ENCODE peak calls at places on chromosomes 5 and 9, in five cellular contexts. X is activated T-cell treated with anti-CD3 and anti-CD28 coated beads, Interleukin-2, amount 50 U/mL, for 4 hours; M is Right ventricle myocardium superior; F is aorta; G is effector memory CD8-positive, alpha-beta T cell. I is an unnamed sample.

GRCh38 chr5:3324421-3325101 is 271.1 kb upstream of the IRX1 start:
- ATAC-seq in G (no peak), F (no peak), M (peak), X (no peak), I (no peak)

GRCh38 chr9:347667-348292 is 133.1 kb downstream of the DOCK8 start:
- ATAC-seq in M (peak), F (no peak), G (no peak), X (no peak), I (no peak)

GRCh38 chr9:110101531-110102161 is 106.3 kb downstream of the C9orf152 start:
- ATAC-seq in X (no peak), M (peak), F (no peak), G (no peak), I (no peak)

GRCh38 chr9:34714007-34714406 is 4.1 kb upstream of the CCL21 start:
- ATAC-seq in X (no peak), F (no peak), M (no peak), G (no peak), I (no peak)

GRCh38 chr9:111794837-111795556 is at the start of gene SHOC1:
- ATAC-seq in M (no peak), G (no peak), F (no peak), X (no peak), I (no peak)

GRCh38 chr5:10588779-10589447 is 25.0 kb downstream of the ANKRD33B start:
- ATAC-seq in F (no peak), X (no peak), M (peak), G (no peak), I (no peak)

GRCh38 chr5:172533058-172533398 is 78.7 kb upstream of the SH3PXD2B start:
- ATAC-seq in F (no peak), G (no peak), M (no peak), X (no peak), I (no peak)

GRCh38 chr5:97022898-97023297 is 87.0 kb downstream of the LNPEP start:
- ATAC-seq in G (no peak), X (peak), F (no peak), M (no peak), I (peak)

GRCh38 chr9:14271078-14271673 is 42.8 kb downstream of the NFIB start:
- ATAC-seq in F (peak), G (no peak), X (no peak), M (peak), I (no peak)

GRCh38 chr9:124468061-124468740 is 17.9 kb downstream of the ADGRD2 start:
- ATAC-seq in X (no peak), M (no peak), G (no peak), F (no peak), I (no peak)

GRCh38 chr5:95881833-95882232 is 59.3 kb upstream of the GLRX start:
- ATAC-seq in F (no peak), X (no peak), G (no peak), M (peak), I (no peak)

GRCh38 chr9:128094166-128094949 is 26.3 kb downstream of the SLC25A25 start:
- ATAC-seq in M (peak), X (peak), F (peak), G (peak), I (peak)

I was measured in activated T-helper 17 cell treated with anti-CD3 and anti-CD28 coated beads, Interleukin-2, amount 50 U/mL, for 72 hours.